ENCODE peak calls at places on chromosomes 16 and 17, in ten cellular contexts. W is colonic mucosa; Z is CD4-positive, CD25-positive, alpha-beta regulatory T cell; O is breast epithelium; Y is esophagus squamous epithelium; K is CD8-positive, alpha-beta memory T cell; F is IMR-90; C is tibial artery; D is lung; S is suprapubic skin. R is an unnamed sample. For H3K9me3 and H3K4me1, the result is how much of the 10 kb centered on the place peaks cover.

GRCh38 chr17:74343121-74343520 is 17.1 kb downstream of the KIF19 start:
- DNase-seq in Z (no peak), K (no peak), Y (no peak), W (no peak), S (no peak), O (no peak), F (no peak), D (no peak), C (no peak), R (no peak)

GRCh38 chr16:57537194-57537505 is 779 bp upstream of the CCDC102A start:
- DNase-seq in C (no peak), Z (no peak), F (no peak), S (no peak), W (no peak), D (no peak), Y (no peak), K (no peak), O (no peak), R (no peak)

GRCh38 chr17:39018267-39019134 is 51.3 kb upstream of the FBXO47 start:
- DNase-seq in W (no peak), F (no peak), Z (no peak), K (no peak), C (no peak), Y (no peak), D (no peak), O (no peak), S (no peak), R (no peak)

GRCh38 chr17:64502809-64503208 is 3.3 kb downstream of the DDX5 start:
- DNase-seq in K (no peak), Z (no peak), D (no peak), F (peak), O (no peak), W (no peak), C (no peak), Y (no peak), S (no peak), R (no peak)

GRCh38 chr17:82274134-82275020 is 877 bp upstream of the CSNK1D start:
- DNase-seq in Z (no peak), C (no peak), O (no peak), Y (no peak), S (no peak), D (no peak), W (no peak), K (no peak), F (no peak), R (no peak)

GRCh38 chr16:49674255-49674980 is 181.5 kb downstream of the ZNF423 start:
- DNase-seq in D (no peak), S (no peak), Y (no peak), F (no peak), C (no peak), K (no peak), W (no peak), O (no peak), Z (no peak), R (no peak)

GRCh38 chr16:27179500-27180072 is 23.7 kb upstream of the KDM8 start:
- DNase-seq in S (peak), K (peak), D (peak), O (peak), C (peak), Z (peak), F (peak), Y (peak), W (peak), R (peak)

GRCh38 chr17:77451894-77452852 is 311.4 kb downstream of the SEC14L1 start:
- DNase-seq in C (peak), D (no peak), Z (peak), K (no peak), O (peak), F (peak), Y (no peak), S (no peak), W (peak), R (peak)

GRCh38 chr16:72937916-72938315 is 110.0 kb downstream of the ZFHX3 start:
- DNase-seq in D (no peak), F (no peak), W (no peak), K (no peak), O (no peak), C (no peak), Y (no peak), S (peak), Z (no peak), R (no peak)

GRCh38 chr16:57859331-57859730 is 57.0 kb upstream of the KIFC3 start:
- DNase-seq in F (peak), S (peak), C (no peak), D (no peak), Y (no peak), Z (no peak), O (no peak), K (no peak), W (no peak), R (no peak)

GRCh38 chr16:88927010-88927409 is 50.0 kb downstream of the CBFA2T3 start:
- DNase-seq in K (no peak), F (no peak), C (no peak), S (no peak), Y (no peak), W (peak), Z (no peak), O (no peak), D (no peak), R (peak)

GRCh38 chr16:12455287-12455798 is 348.3 kb downstream of the CPPED1 start:
- DNase-seq in K (no peak), F (peak), Z (peak), O (no peak), Y (no peak), W (peak), S (no peak), C (no peak), D (peak), R (peak)

GRCh38 chr17:41518789-41519449 is at the start of gene KRT15:
- DNase-seq in K (no peak), S (no peak), F (peak), O (peak), C (no peak), Y (no peak), Z (no peak), W (no peak), D (no peak), R (no peak)

GRCh38 chr16:55184052-55184451 is 140.0 kb upstream of the IRX6 start:
- DNase-seq in S (no peak), O (no peak), K (no peak), F (no peak), W (no peak), D (no peak), Y (no peak), C (no peak), Z (no peak), R (no peak)

DNA sequence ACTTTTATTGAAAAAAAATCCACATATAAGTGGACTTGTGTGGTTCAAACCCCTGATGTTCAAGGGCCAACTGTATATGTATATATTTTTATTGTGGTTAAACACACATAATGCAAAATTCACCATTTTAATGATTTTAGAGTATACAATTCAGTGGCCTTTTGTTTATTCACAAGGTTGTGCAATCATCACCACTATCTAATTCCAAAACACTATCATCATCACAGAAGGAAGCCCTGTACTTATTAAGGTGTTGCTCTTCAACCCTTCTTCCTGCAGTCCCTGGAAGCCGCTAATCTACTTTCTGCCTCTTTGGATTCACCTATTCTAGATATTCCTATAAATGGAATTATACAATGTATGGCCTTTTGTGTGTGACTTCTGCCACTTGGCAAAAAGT is 23.0 kb downstream of the MAP2K6 start:
- DNase-seq in D (no peak), K (no peak), S (no peak), Y (no peak), O (no peak), F (no peak), Z (no peak), C (no peak), W (no peak), R (no peak)
- H3K9me3 ChIP-seq in D (under half), K (under half), S (under half), Y (under half), O (under half), F (under half), Z (under half), C (under half), W (under half), R (under half)

GRCh38 chr17:61402073-61402541 is 2.5 kb downstream of the TBX2 start:
- DNase-seq in C (no peak), Y (no peak), Z (no peak), D (no peak), W (no peak), F (no peak), S (no peak), K (no peak), O (no peak), R (no peak)
- H3K4me1 ChIP-seq in C (half or more), Y (under half), Z (half or more), D (under half), W (under half), F (under half), S (half or more), K (under half), O (under half), R (half or more)

GRCh38 chr17:67659028-67659427 is 58.7 kb upstream of the NOL11 start:
- DNase-seq in C (no peak), Z (no peak), O (no peak), F (no peak), Y (no peak), K (no peak), W (no peak), S (no peak), D (no peak), R (no peak)
- H3K9me3 ChIP-seq in C (under half), Z (under half), O (under half), F (under half), Y (under half), K (under half), W (under half), S (under half), D (under half), R (under half)

DNA sequence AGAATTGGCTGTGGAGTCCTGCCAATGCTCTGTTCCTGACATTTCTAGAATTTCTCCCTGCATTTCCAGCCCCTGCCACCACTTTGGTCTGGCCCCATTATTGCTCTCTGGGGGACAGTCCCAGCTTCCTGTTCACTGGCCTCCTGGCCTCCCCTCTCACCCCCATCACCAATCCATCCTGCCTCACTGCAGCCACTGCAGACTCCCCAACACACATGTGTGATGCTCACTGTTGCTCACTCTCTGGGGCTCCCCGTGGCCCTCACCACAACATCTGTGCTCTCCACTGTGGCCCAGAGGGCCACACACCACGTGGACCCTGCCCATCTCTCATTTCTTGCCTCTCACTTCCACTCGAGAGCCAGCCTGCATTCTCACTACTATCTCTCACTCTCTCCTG is 64.6 kb downstream of the SREBF1 start:
- DNase-seq in O (no peak), S (no peak), Z (no peak), Y (no peak), K (no peak), F (no peak), W (no peak), D (no peak), C (no peak), R (no peak)
- H3K4me1 ChIP-seq in O (under half), S (under half), Z (under half), Y (under half), K (under half), F (under half), W (under half), D (under half), C (under half), R (under half)

DNA sequence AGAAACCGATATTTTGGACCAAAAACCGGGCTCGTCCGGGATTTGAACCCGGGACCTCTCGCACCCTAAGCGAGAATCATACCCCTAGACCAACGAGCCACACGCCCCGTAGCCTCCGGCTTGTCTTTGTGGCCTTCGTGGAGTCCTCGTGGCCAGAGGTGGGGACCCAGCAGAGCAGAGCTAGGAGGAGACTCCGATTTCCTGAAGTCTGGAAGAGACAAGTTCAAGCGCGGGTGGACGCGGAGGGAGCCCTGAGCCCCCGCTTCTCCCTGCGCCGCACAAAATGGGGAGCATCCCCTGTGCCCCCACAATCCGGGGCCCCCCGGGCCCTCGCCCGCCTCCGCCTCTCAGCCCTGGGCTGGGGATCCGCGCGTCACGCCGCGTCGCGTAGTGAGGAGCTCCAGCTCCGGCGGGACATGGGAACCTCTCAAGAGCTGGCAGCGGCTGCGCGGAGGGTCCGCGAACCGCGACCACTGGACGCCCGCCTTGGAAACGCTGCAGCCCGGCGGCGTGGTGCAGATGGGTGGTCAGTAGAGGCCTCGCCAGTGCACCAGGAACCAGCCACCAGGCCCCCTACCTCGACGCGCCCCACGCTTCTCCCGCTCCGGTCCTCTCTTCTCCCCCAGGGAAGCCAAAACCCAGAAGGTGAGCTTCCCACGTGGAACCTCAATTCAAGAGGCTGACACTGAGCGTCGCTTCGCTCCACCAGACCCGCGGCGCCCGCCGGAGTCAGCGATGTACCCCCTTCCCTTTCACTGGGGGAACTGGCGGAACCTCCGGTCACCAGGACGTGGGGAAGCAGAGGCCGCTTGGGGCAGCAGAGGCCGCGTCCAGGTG is 5.2 kb upstream of the OR1F1 start:
- DNase-seq in Z (peak), C (no peak), O (no peak), D (no peak), Y (no peak), S (no peak), W (peak), K (no peak), F (peak), R (peak)
- H3K9me3 ChIP-seq in Z (under half), C (under half), O (under half), D (under half), Y (under half), S (under half), W (under half), K (under half), F (under half), R (under half)

GRCh38 chr17:48282303-48282702 is 147.7 kb downstream of the SKAP1 start:
- DNase-seq in K (no peak), Y (no peak), F (no peak), W (no peak), Z (no peak), D (no peak), O (no peak), C (no peak), S (no peak), R (no peak)
- H3K4me1 ChIP-seq in K (under half), Y (under half), F (under half), W (under half), Z (under half), D (under half), O (under half), C (under half), S (under half), R (under half)

DNA sequence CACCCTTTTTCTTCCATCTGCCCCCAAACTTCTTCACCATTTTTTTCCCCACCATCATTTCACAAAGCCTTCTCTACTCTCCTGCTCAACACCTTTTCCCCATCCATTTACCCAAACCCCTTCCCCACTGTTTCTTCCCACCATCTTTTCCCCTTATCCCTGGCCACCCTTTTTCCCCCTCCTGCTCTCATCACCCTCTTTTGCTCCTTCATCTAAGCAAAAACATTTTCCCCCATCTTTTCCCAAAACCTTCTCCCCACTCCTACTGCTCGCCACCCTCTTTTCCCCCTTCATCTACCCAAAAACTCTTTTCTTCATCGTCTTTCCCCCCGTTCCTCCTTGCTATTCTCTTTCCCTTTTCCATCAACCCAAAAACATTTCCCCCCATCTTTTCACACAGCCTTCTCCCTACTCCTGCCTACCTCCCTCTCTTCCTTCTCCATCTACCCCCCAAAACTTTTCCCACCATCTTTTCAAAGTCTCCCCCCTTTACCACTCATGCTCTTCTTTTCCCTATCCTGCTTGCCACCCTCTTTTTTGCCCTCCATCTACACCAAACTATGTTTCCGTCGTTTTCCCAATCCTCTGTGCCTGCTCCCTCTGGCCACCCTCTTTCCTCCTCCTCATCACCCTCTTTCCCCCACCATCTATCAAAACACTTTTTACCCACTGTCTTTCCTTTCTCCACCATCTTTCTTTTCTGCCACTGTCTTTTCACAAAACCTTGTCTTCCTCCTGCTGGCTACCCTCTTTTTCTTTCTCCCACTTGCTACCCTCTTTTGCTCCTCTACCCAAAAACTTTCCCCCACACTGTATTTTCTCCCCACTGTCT is 205.8 kb upstream of the WSB1 start:
- DNase-seq in S (no peak), O (no peak), Z (no peak), W (no peak), K (no peak), D (no peak), C (no peak), F (no peak), Y (no peak), R (no peak)
- H3K9me3 ChIP-seq in S (under half), O (under half), Z (under half), W (under half), K (under half), D (under half), C (under half), F (under half), Y (under half), R (under half)